ENCODE peak calls at places on chromosomes 12 and 14, in four cellular contexts. S, N, H and G are unnamed samples.

GRCh38 chr12:69171881-69172280 is 67.5 kb upstream of the CPSF6 start:
- DNase-seq in S (no peak), N (no peak), H (no peak), G (no peak)

GRCh38 chr14:31268216-31268615 is 60.6 kb upstream of the HECTD1 start:
- DNase-seq in N (no peak), H (peak; percentile 29), S (no peak), G (no peak)

GRCh38 chr12:110343114-110343513 is 60.4 kb downstream of the ANAPC7 start:
- DNase-seq in N (no peak), H (no peak), S (no peak), G (no peak)

GRCh38 chr12:49296034-49296835 is 1.3 kb downstream of the PRPH start:
- DNase-seq in S (peak; percentile 45), N (peak; percentile 68), H (no peak), G (no peak)

GRCh38 chr14:71267691-71268090 is 360.4 kb downstream of the PCNX1 start:
- DNase-seq in H (no peak), S (no peak), N (no peak), G (no peak)

GRCh38 chr14:22039938-22040780 is 366.5 kb upstream of the OR4E1 start:
- DNase-seq in N (peak; percentile 37), S (no peak), H (no peak), G (no peak)

GRCh38 chr14:59698793-59699192 is 122.2 kb upstream of the CCDC175 start:
- DNase-seq in N (peak; percentile 25), H (no peak), S (no peak), G (no peak)

GRCh38 chr12:111284709-111285108 is 84.2 kb downstream of the PHETA1 start:
- DNase-seq in S (no peak), H (no peak), N (no peak), G (no peak)

GRCh38 chr14:74552623-74553022 is 59.1 kb downstream of the ISCA2 start:
- DNase-seq in H (peak; percentile 82), N (no peak), S (no peak), G (no peak)

GRCh38 chr14:77140343-77140936 is 1.2 kb downstream of the ZDHHC22 start:
- DNase-seq in H (no peak), S (peak; percentile 9), N (peak; percentile 67), G (no peak)

GRCh38 chr14:23024612-23025075 is 10.1 kb downstream of the PSMB5 start:
- DNase-seq in S (no peak), H (no peak), N (peak; percentile 100), G (no peak)

GRCh38 chr12:118377005-118377890 is 893 bp downstream of the SUDS3 start:
- DNase-seq in S (no peak), H (no peak), N (no peak), G (no peak)

GRCh38 chr14:21090194-21090939 is 8.1 kb downstream of the ZNF219 start:
- DNase-seq in S (no peak), H (no peak), N (no peak), G (no peak)

GRCh38 chr14:94677747-94678146 is 65.6 kb downstream of the SERPINA3 start:
- DNase-seq in S (no peak), N (no peak), H (no peak), G (no peak)

GRCh38 chr14:105474478-105475268 is at the start of gene CRIP2:
- DNase-seq in H (no peak), S (no peak), N (peak; percentile 58), G (no peak)

GRCh38 chr12:1566449-1567135 is 27.8 kb downstream of the FBXL14 start:
- DNase-seq in H (no peak), N (no peak), S (no peak), G (no peak)

GRCh38 chr12:100229036-100229635 is 28.5 kb downstream of the ACTR6 start:
- DNase-seq in S (no peak), N (peak; percentile 23), H (no peak), G (no peak)

GRCh38 chr12:101655400-101655799 is 42.0 kb upstream of the CHPT1 start:
- DNase-seq in H (no peak), N (peak; percentile 13), S (no peak), G (no peak)